ENCODE peak calls at places on chromosomes 3 and 15, in ten cellular contexts. J is osteoblast, D is PC-3, G is GM23338, W is K562, X is GM23248, M is neural progenitor cell, R is A549, U is neuronal stem cell, O is mesendoderm. F is an unnamed sample.

GRCh38 chr15:29043731-29044485 is 158.1 kb downstream of the APBA2 start:
- DNase-seq in J (no peak), D (no peak), G (no peak), W (no peak), X (no peak), M (no peak), R (no peak), U (no peak), O (no peak), F (peak)

GRCh38 chr3:170128259-170128976 is 53.1 kb downstream of the PHC3 start:
- DNase-seq in J (no peak), D (no peak), G (no peak), W (no peak), X (no peak), M (no peak), R (no peak), U (no peak), O (no peak), F (no peak)

GRCh38 chr3:53080612-53081205 is 34.8 kb upstream of the SFMBT1 start:
- DNase-seq in J (no peak), D (no peak), G (no peak), W (no peak), X (no peak), M (no peak), R (no peak), U (no peak), O (no peak), F (no peak)

GRCh38 chr15:76185716-76186115 is 125.6 kb downstream of the ETFA start:
- DNase-seq in J (peak), D (peak), G (peak), W (peak), X (peak), M (peak), R (peak), U (peak), O (peak), F (peak)

GRCh38 chr3:42698911-42699230 is 3.7 kb downstream of the HHATL start:
- DNase-seq in J (peak), D (no peak), G (no peak), W (no peak), X (no peak), M (no peak), R (no peak), U (no peak), O (no peak), F (no peak)

GRCh38 chr15:25512957-25513356 is 74.1 kb upstream of the UBE3A start:
- DNase-seq in J (no peak), D (no peak), G (no peak), W (no peak), X (no peak), M (no peak), R (no peak), U (no peak), O (no peak), F (no peak)

GRCh38 chr3:14234197-14235002 is 55.8 kb downstream of the LSM3 start:
- DNase-seq in J (no peak), D (peak), G (no peak), W (no peak), X (peak), M (no peak), R (no peak), U (no peak), O (no peak), F (peak)

GRCh38 chr3:190443257-190443656 is 6.4 kb downstream of the TMEM207 start:
- DNase-seq in J (peak), D (peak), G (peak), W (no peak), X (peak), M (peak), R (peak), U (no peak), O (peak), F (no peak)

GRCh38 chr3:123105201-123106189 is 38.7 kb downstream of the PDIA5 start:
- DNase-seq in J (no peak), D (no peak), G (no peak), W (no peak), X (no peak), M (peak), R (no peak), U (peak), O (no peak), F (no peak)

GRCh38 chr3:123161167-123161566 is 40.6 kb upstream of the SEC22A start:
- DNase-seq in J (no peak), D (no peak), G (peak), W (no peak), X (no peak), M (peak), R (no peak), U (no peak), O (peak), F (no peak)

GRCh38 chr15:57866149-57866736 is 159.7 kb downstream of the POLR2M start:
- DNase-seq in J (no peak), D (peak), G (peak), W (peak), X (peak), M (peak), R (peak), U (peak), O (peak), F (no peak)

GRCh38 chr3:129033151-129033550 is 27.4 kb upstream of the GP9 start:
- DNase-seq in J (peak), D (no peak), G (no peak), W (no peak), X (no peak), M (no peak), R (no peak), U (no peak), O (no peak), F (no peak)

GRCh38 chr15:55661431-55661830 is 73.3 kb upstream of the PYGO1 start:
- DNase-seq in J (no peak), D (no peak), G (peak), W (no peak), X (no peak), M (peak), R (no peak), U (peak), O (peak), F (peak)

GRCh38 chr15:72397780-72398179 is 325 bp upstream of the TMEM202 start:
- DNase-seq in J (no peak), D (no peak), G (no peak), W (no peak), X (no peak), M (no peak), R (no peak), U (no peak), O (no peak), F (no peak)

GRCh38 chr15:74752486-74753395 is 4.1 kb downstream of the CYP1A2 start:
- DNase-seq in J (peak), D (peak), G (no peak), W (no peak), X (peak), M (no peak), R (no peak), U (no peak), O (peak), F (peak)

GRCh38 chr15:79399591-79399990 is 32.5 kb upstream of the MINAR1 start:
- DNase-seq in J (no peak), D (no peak), G (no peak), W (no peak), X (no peak), M (no peak), R (no peak), U (no peak), O (no peak), F (no peak)

GRCh38 chr3:16908408-16908807 is 23.7 kb downstream of the PLCL2 start:
- DNase-seq in J (no peak), D (no peak), G (no peak), W (no peak), X (no peak), M (no peak), R (no peak), U (no peak), O (no peak), F (no peak)

GRCh38 chr15:92979011-92979701 is 79.0 kb downstream of the CHD2 start:
- DNase-seq in J (peak), D (peak), G (no peak), W (no peak), X (peak), M (no peak), R (no peak), U (no peak), O (no peak), F (peak)

GRCh38 chr3:192397012-192397411 is 330.3 kb downstream of the FGF12 start:
- DNase-seq in J (no peak), D (no peak), G (no peak), W (no peak), X (no peak), M (no peak), R (no peak), U (no peak), O (no peak), F (no peak)

GRCh38 chr3:134294302-134294925 is 43.8 kb upstream of the RYK start:
- DNase-seq in J (no peak), D (no peak), G (no peak), W (no peak), X (no peak), M (no peak), R (no peak), U (no peak), O (no peak), F (no peak)

GRCh38 chr3:144053121-144053520 is 81.5 kb downstream of the DIPK2A start:
- DNase-seq in J (no peak), D (peak), G (no peak), W (no peak), X (peak), M (no peak), R (no peak), U (no peak), O (no peak), F (peak)

GRCh38 chr3:38634133-38634532 is 15.4 kb downstream of the SCN5A start:
- DNase-seq in J (peak), D (peak), G (no peak), W (no peak), X (peak), M (no peak), R (no peak), U (no peak), O (peak), F (peak)

GRCh38 chr3:23537006-23537620 is 268.6 kb upstream of the UBE2E1 start:
- DNase-seq in J (no peak), D (no peak), G (peak), W (no peak), X (no peak), M (peak), R (no peak), U (peak), O (peak), F (no peak)

GRCh38 chr15:23648920-23649515 is 1.4 kb upstream of the MAGEL2 start:
- DNase-seq in J (peak), D (peak), G (peak), W (peak), X (peak), M (peak), R (peak), U (peak), O (peak), F (no peak)

GRCh38 chr3:41320953-41321641 is 121.8 kb downstream of the CTNNB1 start:
- DNase-seq in J (no peak), D (no peak), G (peak), W (no peak), X (no peak), M (no peak), R (no peak), U (no peak), O (peak), F (no peak)
- H3K4me2 ChIP-seq in J (no peak), D (no peak), G (peak), W (no peak), X (no peak), M (peak), R (no peak), U (no peak), O (no peak), F (no peak)

GRCh38 chr3:194045919-194046318 is 90.0 kb upstream of the HES1 start:
- DNase-seq in J (no peak), D (no peak), G (no peak), W (no peak), X (no peak), M (no peak), R (no peak), U (no peak), O (no peak), F (no peak)

GRCh38 chr3:194049394-194049793 is 86.6 kb upstream of the HES1 start:
- DNase-seq in J (no peak), D (no peak), G (no peak), W (no peak), X (no peak), M (no peak), R (no peak), U (no peak), O (no peak), F (no peak)

GRCh38 chr3:194045289-194045688 is 90.7 kb upstream of the HES1 start:
- DNase-seq in J (no peak), D (no peak), G (no peak), W (no peak), X (no peak), M (no peak), R (no peak), U (no peak), O (no peak), F (no peak)

GRCh38 chr3:194043516-194043915 is 92.4 kb upstream of the HES1 start:
- DNase-seq in J (no peak), D (peak), G (no peak), W (peak), X (peak), M (no peak), R (no peak), U (no peak), O (peak), F (peak)

GRCh38 chr3:194046995-194047681 is 88.8 kb upstream of the HES1 start:
- DNase-seq in J (no peak), D (no peak), G (no peak), W (no peak), X (peak), M (no peak), R (no peak), U (no peak), O (no peak), F (no peak)
- H3K27ac ChIP-seq in J (no peak), D (no peak), G (no peak), W (no peak), X (no peak), M (no peak), R (no peak), U (no peak), O (no peak), F (no peak)

GRCh38 chr3:27456554-27456953 is 27.6 kb downstream of the SLC4A7 start:
- DNase-seq in J (no peak), D (no peak), G (no peak), W (no peak), X (peak), M (no peak), R (no peak), U (no peak), O (no peak), F (no peak)
- H3K4me3 ChIP-seq in J (no peak), D (no peak), G (peak), W (no peak), X (no peak), M (no peak), R (no peak), U (no peak), O (no peak), F (no peak)

GRCh38 chr3:46102059-46102779 is 74.9 kb upstream of the XCR1 start:
- DNase-seq in J (peak), D (no peak), G (no peak), W (no peak), X (no peak), M (no peak), R (no peak), U (no peak), O (no peak), F (no peak)
- H3K4me2 ChIP-seq in J (no peak), D (no peak), G (no peak), W (no peak), X (no peak), M (no peak), R (no peak), U (no peak), O (no peak), F (no peak)

DNA sequence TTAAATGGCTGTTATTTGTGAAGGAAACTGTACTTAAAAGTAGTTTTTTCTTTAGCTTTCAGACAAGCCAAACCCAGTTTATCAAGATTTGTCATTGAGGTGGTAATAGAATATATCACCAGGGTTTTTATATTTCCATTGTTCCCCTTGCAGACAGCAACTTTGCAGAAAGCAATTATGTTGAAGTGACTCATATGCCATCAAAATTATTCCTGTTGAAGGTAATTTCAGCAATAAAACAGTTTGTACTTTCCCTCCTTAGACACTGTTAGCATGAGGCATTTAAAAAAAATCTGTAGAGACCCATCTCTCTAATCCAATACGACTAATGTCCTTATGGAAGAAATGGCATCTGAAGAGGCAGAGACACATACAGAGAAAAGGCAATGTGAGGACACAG is 219.0 kb downstream of the NFKBIZ start:
- DNase-seq in J (no peak), D (peak), G (no peak), W (no peak), X (peak), M (no peak), R (no peak), U (no peak), O (no peak), F (no peak)
- H3K27ac ChIP-seq in J (peak), D (peak), G (no peak), W (no peak), X (peak), M (no peak), R (peak), U (no peak), O (no peak), F (no peak)